ENCODE peak calls at places on chromosomes 1 and 21, in ten cellular contexts. One of them, this sample, is unnamed.

GRCh38 chr1:14055442-14056225 is 355.6 kb downstream of the PRDM2 start:
- DNase-seq in GM12865: no peak
- DNase-seq in WTC11: no peak
- DNase-seq in breast epithelium: no peak
- DNase-seq in right lobe of liver: no peak
- DNase-seq in Calu3: no peak
- DNase-seq in glutamatergic neuron: no peak
- DNase-seq in ascending aorta: no peak
- DNase-seq in cardiac muscle cell: no peak
- DNase-seq in IMR-90: no peak
- DNase-seq in this sample: no peak

GRCh38 chr21:46001821-46002681 is 20.5 kb downstream of the COL6A1 start:
- DNase-seq in GM12865: no peak
- DNase-seq in WTC11: peak
- DNase-seq in breast epithelium: peak
- DNase-seq in right lobe of liver: peak
- DNase-seq in Calu3: no peak
- DNase-seq in glutamatergic neuron: peak
- DNase-seq in ascending aorta: no peak
- DNase-seq in cardiac muscle cell: no peak
- DNase-seq in IMR-90: no peak
- DNase-seq in this sample: no peak

GRCh38 chr1:224565186-224565585 is 50.9 kb upstream of the CNIH3 start:
- DNase-seq in GM12865: no peak
- DNase-seq in WTC11: no peak
- DNase-seq in breast epithelium: peak
- DNase-seq in right lobe of liver: no peak
- DNase-seq in Calu3: peak
- DNase-seq in glutamatergic neuron: no peak
- DNase-seq in ascending aorta: no peak
- DNase-seq in cardiac muscle cell: no peak
- DNase-seq in IMR-90: peak
- DNase-seq in this sample: no peak

GRCh38 chr1:43586136-43586726 is 55.5 kb downstream of the PTPRF start:
- DNase-seq in GM12865: no peak
- DNase-seq in WTC11: no peak
- DNase-seq in breast epithelium: no peak
- DNase-seq in right lobe of liver: no peak
- DNase-seq in Calu3: no peak
- DNase-seq in glutamatergic neuron: no peak
- DNase-seq in ascending aorta: no peak
- DNase-seq in cardiac muscle cell: no peak
- DNase-seq in IMR-90: no peak
- DNase-seq in this sample: no peak

GRCh38 chr1:193013005-193013404 is 46.2 kb downstream of the UCHL5 start:
- DNase-seq in GM12865: no peak
- DNase-seq in WTC11: no peak
- DNase-seq in breast epithelium: no peak
- DNase-seq in right lobe of liver: no peak
- DNase-seq in Calu3: no peak
- DNase-seq in glutamatergic neuron: no peak
- DNase-seq in ascending aorta: no peak
- DNase-seq in cardiac muscle cell: no peak
- DNase-seq in IMR-90: peak
- DNase-seq in this sample: no peak

GRCh38 chr1:1540015-1540816 is at the start of gene TMEM240:
- DNase-seq in GM12865: peak
- DNase-seq in WTC11: peak
- DNase-seq in breast epithelium: peak
- DNase-seq in right lobe of liver: peak
- DNase-seq in Calu3: no peak
- DNase-seq in glutamatergic neuron: peak
- DNase-seq in ascending aorta: no peak
- DNase-seq in cardiac muscle cell: peak
- DNase-seq in IMR-90: peak
- DNase-seq in this sample: no peak

GRCh38 chr1:234899041-234899787 is 229.4 kb downstream of the TOMM20 start:
- DNase-seq in GM12865: no peak
- DNase-seq in WTC11: peak
- DNase-seq in breast epithelium: no peak
- DNase-seq in right lobe of liver: no peak
- DNase-seq in Calu3: no peak
- DNase-seq in glutamatergic neuron: no peak
- DNase-seq in ascending aorta: no peak
- DNase-seq in cardiac muscle cell: no peak
- DNase-seq in IMR-90: peak
- DNase-seq in this sample: no peak

GRCh38 chr1:234997201-234998173 is 131.2 kb downstream of the TOMM20 start:
- DNase-seq in GM12865: no peak
- DNase-seq in WTC11: no peak
- DNase-seq in breast epithelium: peak
- DNase-seq in right lobe of liver: peak
- DNase-seq in Calu3: peak
- DNase-seq in glutamatergic neuron: no peak
- DNase-seq in ascending aorta: peak
- DNase-seq in cardiac muscle cell: peak
- DNase-seq in IMR-90: peak
- DNase-seq in this sample: peak

GRCh38 chr1:34113362-34113761 is 51.7 kb downstream of the CSMD2 start:
- DNase-seq in GM12865: no peak
- DNase-seq in WTC11: peak
- DNase-seq in breast epithelium: no peak
- DNase-seq in right lobe of liver: no peak
- DNase-seq in Calu3: no peak
- DNase-seq in glutamatergic neuron: no peak
- DNase-seq in ascending aorta: no peak
- DNase-seq in cardiac muscle cell: peak
- DNase-seq in IMR-90: no peak
- DNase-seq in this sample: no peak

GRCh38 chr1:246383217-246383616 is 123.9 kb downstream of the SMYD3 start:
- DNase-seq in GM12865: no peak
- DNase-seq in WTC11: no peak
- DNase-seq in breast epithelium: no peak
- DNase-seq in right lobe of liver: no peak
- DNase-seq in Calu3: no peak
- DNase-seq in glutamatergic neuron: no peak
- DNase-seq in ascending aorta: no peak
- DNase-seq in cardiac muscle cell: no peak
- DNase-seq in IMR-90: no peak
- DNase-seq in this sample: no peak

GRCh38 chr1:55927934-55928333 is 651.4 kb downstream of the PLPP3 start:
- DNase-seq in GM12865: no peak
- DNase-seq in WTC11: no peak
- DNase-seq in breast epithelium: no peak
- DNase-seq in right lobe of liver: no peak
- DNase-seq in Calu3: no peak
- DNase-seq in glutamatergic neuron: no peak
- DNase-seq in ascending aorta: no peak
- DNase-seq in cardiac muscle cell: no peak
- DNase-seq in IMR-90: no peak
- DNase-seq in this sample: no peak

GRCh38 chr1:58201492-58202106 is 344.9 kb downstream of the OMA1 start:
- DNase-seq in GM12865: no peak
- DNase-seq in WTC11: no peak
- DNase-seq in breast epithelium: no peak
- DNase-seq in right lobe of liver: no peak
- DNase-seq in Calu3: no peak
- DNase-seq in glutamatergic neuron: no peak
- DNase-seq in ascending aorta: no peak
- DNase-seq in cardiac muscle cell: no peak
- DNase-seq in IMR-90: no peak
- DNase-seq in this sample: no peak

GRCh38 chr1:42035205-42035829 is 116.6 kb upstream of the HIVEP3 start:
- DNase-seq in GM12865: no peak
- DNase-seq in WTC11: peak
- DNase-seq in breast epithelium: peak
- DNase-seq in right lobe of liver: peak
- DNase-seq in Calu3: peak
- DNase-seq in glutamatergic neuron: peak
- DNase-seq in ascending aorta: peak
- DNase-seq in cardiac muscle cell: peak
- DNase-seq in IMR-90: peak
- DNase-seq in this sample: no peak
- TF ChIP-seq CTCF in GM12865: peak
- TF ChIP-seq CTCF in WTC11: no peak
- TF ChIP-seq CTCF in breast epithelium: peak
- TF ChIP-seq CTCF in right lobe of liver: peak
- TF ChIP-seq CTCF in Calu3: no peak
- TF ChIP-seq CTCF in glutamatergic neuron: no peak
- TF ChIP-seq CTCF in ascending aorta: no peak
- TF ChIP-seq CTCF in cardiac muscle cell: peak
- TF ChIP-seq CTCF in IMR-90: peak
- TF ChIP-seq CTCF in this sample: no peak

DNA sequence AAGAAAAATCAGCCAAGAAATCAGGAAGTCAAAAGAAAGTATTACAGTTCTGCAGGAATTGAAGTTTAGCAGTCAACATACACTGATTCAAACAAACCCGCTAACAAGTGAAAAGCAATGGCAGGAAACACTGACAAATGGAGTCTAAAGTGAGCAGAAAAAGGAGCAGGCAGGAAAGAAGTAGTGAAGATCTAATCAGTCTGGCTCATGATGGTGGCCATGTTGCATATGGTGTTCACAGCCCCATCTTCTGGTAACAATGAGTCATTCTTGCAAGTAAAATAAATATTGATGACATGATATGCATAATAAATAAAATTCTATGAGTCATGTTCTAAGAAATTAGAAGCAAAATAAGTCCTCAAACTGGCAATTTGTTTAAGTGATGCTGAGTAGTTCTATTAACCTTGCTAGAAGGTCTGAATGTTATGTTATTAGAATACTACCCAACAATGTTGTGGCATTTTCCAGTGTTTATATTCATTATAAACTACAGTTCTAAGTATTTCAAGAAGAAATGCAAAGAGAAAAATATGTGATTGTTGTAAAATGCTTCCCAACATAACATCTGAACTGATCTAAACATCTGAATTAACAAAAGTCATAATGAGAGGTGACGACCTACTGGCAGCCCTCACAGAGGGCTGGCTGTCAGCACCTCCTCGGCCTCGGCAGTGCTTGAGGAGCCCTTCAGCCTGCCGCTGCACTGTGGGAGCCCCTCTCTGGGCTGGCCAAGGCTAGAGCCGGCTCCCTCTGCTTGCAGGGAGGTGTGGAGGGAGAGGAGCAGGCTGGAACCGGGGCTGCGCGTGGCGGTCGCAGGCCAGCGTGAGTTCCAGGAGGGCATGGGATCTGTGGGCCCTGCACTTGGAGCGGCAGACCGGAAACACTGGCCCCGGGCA is 5.7 kb upstream of the ACBD6 start:
- DNase-seq in GM12865: peak
- DNase-seq in WTC11: no peak
- DNase-seq in breast epithelium: no peak
- DNase-seq in right lobe of liver: no peak
- DNase-seq in Calu3: no peak
- DNase-seq in glutamatergic neuron: no peak
- DNase-seq in ascending aorta: no peak
- DNase-seq in cardiac muscle cell: no peak
- DNase-seq in IMR-90: peak
- DNase-seq in this sample: no peak
- TF ChIP-seq CTCF in GM12865: no peak
- TF ChIP-seq CTCF in WTC11: no peak
- TF ChIP-seq CTCF in breast epithelium: no peak
- TF ChIP-seq CTCF in right lobe of liver: no peak
- TF ChIP-seq CTCF in Calu3: no peak
- TF ChIP-seq CTCF in glutamatergic neuron: no peak
- TF ChIP-seq CTCF in ascending aorta: no peak
- TF ChIP-seq CTCF in cardiac muscle cell: no peak
- TF ChIP-seq CTCF in IMR-90: peak
- TF ChIP-seq CTCF in this sample: no peak

DNA sequence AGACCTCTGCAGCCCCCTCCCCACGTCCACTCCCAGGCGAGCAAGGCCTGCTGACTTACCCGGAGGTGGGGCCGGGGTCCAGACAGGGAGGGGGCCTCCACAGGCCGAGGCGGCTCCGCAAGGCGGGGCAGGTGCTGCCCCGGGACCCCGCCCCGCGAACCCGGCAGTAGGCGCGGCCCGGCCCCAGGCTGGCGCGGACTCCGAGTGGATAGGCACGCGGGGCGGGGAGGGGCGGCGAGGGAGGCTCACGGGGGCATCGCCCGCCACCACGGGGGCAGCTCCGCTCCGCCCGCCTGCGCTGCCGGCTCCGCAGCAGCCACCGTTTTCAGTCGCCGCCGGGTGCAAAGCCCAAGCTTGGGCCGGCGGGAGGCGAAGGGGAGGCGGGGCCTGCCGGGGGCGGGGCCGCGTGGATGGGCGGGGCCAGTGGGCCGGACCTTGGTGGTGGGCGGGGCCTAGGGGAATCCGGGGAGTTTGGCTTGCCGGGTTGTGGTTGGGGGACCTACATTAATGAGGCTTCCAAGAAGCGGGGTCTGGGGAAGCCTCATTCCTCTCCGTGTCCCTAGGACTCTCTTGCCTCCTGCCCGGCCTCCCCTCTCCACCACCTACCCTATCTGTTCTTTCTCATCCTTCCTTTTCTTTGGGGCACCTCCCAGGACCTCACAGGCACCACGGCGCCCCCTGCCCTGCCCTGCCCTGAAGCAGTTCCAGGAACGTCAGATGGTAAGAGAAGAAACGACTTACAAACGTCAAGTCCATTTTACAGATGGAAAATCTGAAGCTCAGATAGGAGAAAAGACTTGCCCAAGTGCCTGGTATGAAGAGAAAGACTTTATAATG is at the start of gene RIMS3:
- DNase-seq in GM12865: peak
- DNase-seq in WTC11: peak
- DNase-seq in breast epithelium: peak
- DNase-seq in right lobe of liver: peak
- DNase-seq in Calu3: peak
- DNase-seq in glutamatergic neuron: peak
- DNase-seq in ascending aorta: no peak
- DNase-seq in cardiac muscle cell: peak
- DNase-seq in IMR-90: peak
- DNase-seq in this sample: peak
- TF ChIP-seq CTCF in GM12865: peak
- TF ChIP-seq CTCF in WTC11: no peak
- TF ChIP-seq CTCF in breast epithelium: no peak
- TF ChIP-seq CTCF in right lobe of liver: no peak
- TF ChIP-seq CTCF in Calu3: peak
- TF ChIP-seq CTCF in glutamatergic neuron: no peak
- TF ChIP-seq CTCF in ascending aorta: no peak
- TF ChIP-seq CTCF in cardiac muscle cell: no peak
- TF ChIP-seq CTCF in IMR-90: no peak
- TF ChIP-seq CTCF in this sample: no peak

DNA sequence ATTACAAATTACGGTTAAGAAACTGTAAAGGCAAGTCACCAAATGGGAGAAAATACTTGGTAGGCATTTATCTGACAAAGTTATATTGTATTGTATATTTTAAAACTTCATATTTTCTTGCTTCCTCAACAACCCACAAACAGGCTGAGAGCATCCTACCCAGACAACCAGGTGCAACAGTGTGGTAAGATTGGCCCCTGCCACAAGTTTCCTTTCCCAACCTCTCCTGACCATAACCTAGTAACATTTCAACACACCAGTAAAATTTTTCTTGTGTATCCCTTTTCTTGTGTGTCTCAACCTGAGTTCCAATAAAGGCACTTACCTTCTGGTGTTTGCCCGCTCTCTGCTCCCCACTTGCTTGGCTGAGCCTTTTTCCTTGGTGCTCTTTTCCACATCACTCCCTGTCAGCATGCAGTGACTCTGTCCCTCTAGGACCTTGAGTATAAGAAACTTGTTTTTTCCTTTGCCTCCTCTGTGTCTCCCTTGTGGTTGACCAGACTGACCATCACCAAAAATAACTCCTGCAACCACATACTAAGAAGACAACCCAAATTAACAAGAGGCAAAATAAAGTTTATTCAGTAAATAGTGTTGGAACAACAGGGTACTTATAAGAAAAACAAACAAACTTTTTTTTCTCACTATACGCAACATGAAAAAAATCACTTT is 40.9 kb downstream of the FCRL3 start:
- DNase-seq in GM12865: peak
- DNase-seq in WTC11: no peak
- DNase-seq in breast epithelium: no peak
- DNase-seq in right lobe of liver: no peak
- DNase-seq in Calu3: no peak
- DNase-seq in glutamatergic neuron: no peak
- DNase-seq in ascending aorta: no peak
- DNase-seq in cardiac muscle cell: no peak
- DNase-seq in IMR-90: no peak
- DNase-seq in this sample: no peak
- TF ChIP-seq CTCF in GM12865: no peak
- TF ChIP-seq CTCF in WTC11: no peak
- TF ChIP-seq CTCF in breast epithelium: no peak
- TF ChIP-seq CTCF in right lobe of liver: no peak
- TF ChIP-seq CTCF in Calu3: no peak
- TF ChIP-seq CTCF in glutamatergic neuron: no peak
- TF ChIP-seq CTCF in ascending aorta: no peak
- TF ChIP-seq CTCF in cardiac muscle cell: no peak
- TF ChIP-seq CTCF in IMR-90: no peak
- TF ChIP-seq CTCF in this sample: no peak

This sample was measured in omental fat pad.